ENCODE peak calls at places on chromosome 9, in five cellular contexts. O is GM23248; P is CD8-positive, alpha-beta T cell; B is heart left ventricle; E is suprapubic skin. X is an unnamed sample. For H3K4me1 and H3K36me3, the result is how much of the 10 kb centered on the place peaks cover.

GRCh38 chr9:13487071-13487470 is 207.6 kb upstream of the MPDZ start:
- DNase-seq in E (no peak), B (no peak), O (no peak), P (no peak), X (no peak)

GRCh38 chr9:80503692-80504400 is 932.1 kb downstream of the TLE4 start:
- DNase-seq in P (no peak), B (no peak), O (no peak), E (no peak), X (no peak)

GRCh38 chr9:9054354-9054992 is 1254.9 kb upstream of the DMAC1 start:
- DNase-seq in P (no peak), B (no peak), E (no peak), O (no peak), X (no peak)

GRCh38 chr9:116278326-116278725 is 124.7 kb downstream of the PAPPA start:
- DNase-seq in B (no peak), O (peak), E (no peak), P (no peak), X (no peak)

GRCh38 chr9:127166651-127167524 is 44.5 kb upstream of the ANGPTL2 start:
- DNase-seq in E (no peak), B (no peak), P (no peak), O (peak), X (no peak)

GRCh38 chr9:93220627-93221425 is 36.9 kb downstream of the WNK2 start:
- DNase-seq in O (no peak), B (peak), E (no peak), P (no peak), X (no peak)

GRCh38 chr9:72980600-72981265 is 27.9 kb upstream of the ALDH1A1 start:
- DNase-seq in P (no peak), B (no peak), E (no peak), O (no peak), X (no peak)

GRCh38 chr9:93207860-93208734 is 24.2 kb downstream of the WNK2 start:
- DNase-seq in E (no peak), P (no peak), O (peak), B (no peak), X (peak)

GRCh38 chr9:132056717-132057429 is 22.8 kb downstream of the MED27 start:
- DNase-seq in O (no peak), P (no peak), E (no peak), B (no peak), X (no peak)

GRCh38 chr9:106733828-106734227 is 129.1 kb upstream of the ZNF462 start:
- DNase-seq in E (no peak), B (no peak), P (no peak), O (no peak), X (no peak)

GRCh38 chr9:122168356-122168755 is 8.6 kb downstream of the MORN5 start:
- DNase-seq in B (no peak), P (no peak), E (peak), O (peak), X (no peak)

GRCh38 chr9:89442016-89442415 is 55.9 kb downstream of the SEMA4D start:
- DNase-seq in O (no peak), P (no peak), E (no peak), B (no peak), X (no peak)

GRCh38 chr9:129319076-129319937 is 141.2 kb upstream of the IER5L start:
- DNase-seq in E (peak), O (no peak), B (no peak), P (no peak), X (no peak)

GRCh38 chr9:129318121-129319075 is 140.3 kb upstream of the IER5L start:
- DNase-seq in E (peak), B (no peak), P (no peak), O (peak), X (no peak)

GRCh38 chr9:129317179-129318011 is 139.3 kb upstream of the IER5L start:
- DNase-seq in E (peak), P (no peak), O (peak), B (no peak), X (no peak)

GRCh38 chr9:129313331-129313955 is 135.4 kb upstream of the IER5L start:
- DNase-seq in P (no peak), O (no peak), B (no peak), E (peak), X (no peak)

DNA sequence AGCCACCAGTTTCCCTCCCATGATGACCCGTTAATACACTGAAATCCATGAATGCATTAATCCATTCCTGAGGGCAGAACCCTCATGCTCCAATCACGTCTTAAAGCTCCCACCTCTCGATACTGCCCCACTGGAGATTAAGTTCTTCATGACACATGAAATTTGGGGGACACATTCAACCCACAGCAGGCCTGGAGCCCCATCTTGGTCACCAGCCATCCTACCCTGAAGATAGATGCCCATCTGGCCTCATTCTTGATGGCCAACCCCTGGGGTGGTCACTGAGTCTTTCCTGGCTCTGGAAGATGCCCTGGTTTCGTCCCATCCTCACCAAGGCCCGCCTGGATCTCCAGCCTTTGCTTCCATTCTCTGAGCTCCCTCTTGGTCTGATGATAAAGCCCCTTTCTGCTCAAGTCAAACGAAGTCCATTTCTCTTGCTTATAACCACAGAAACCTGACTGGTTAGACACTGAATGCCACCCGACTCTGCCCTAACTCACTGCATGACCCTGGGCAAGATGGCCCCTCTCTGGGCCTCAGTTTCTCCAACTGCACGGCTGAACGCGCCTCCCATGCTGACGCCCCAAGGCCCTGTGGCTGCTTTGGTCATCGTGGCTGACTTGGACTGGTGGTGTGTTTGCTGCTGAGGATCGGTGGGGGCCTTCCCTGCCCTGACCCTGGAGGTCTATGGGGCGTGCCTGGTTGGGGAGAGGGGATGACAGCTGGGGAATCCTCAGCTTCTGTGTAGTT is 138.4 kb upstream of the IER5L start:
- DNase-seq in O (no peak), B (no peak), E (peak), P (no peak), X (no peak)
- H3K27ac ChIP-seq in O (peak), B (peak), E (peak), P (no peak), X (peak)

GRCh38 chr9:18767141-18767540 is 265.9 kb downstream of the SAXO1 start:
- DNase-seq in O (no peak), B (no peak), P (no peak), E (no peak), X (no peak)
- H3K4me1 ChIP-seq in O (under half), B (under half), P (under half), E (under half), X (under half)

DNA sequence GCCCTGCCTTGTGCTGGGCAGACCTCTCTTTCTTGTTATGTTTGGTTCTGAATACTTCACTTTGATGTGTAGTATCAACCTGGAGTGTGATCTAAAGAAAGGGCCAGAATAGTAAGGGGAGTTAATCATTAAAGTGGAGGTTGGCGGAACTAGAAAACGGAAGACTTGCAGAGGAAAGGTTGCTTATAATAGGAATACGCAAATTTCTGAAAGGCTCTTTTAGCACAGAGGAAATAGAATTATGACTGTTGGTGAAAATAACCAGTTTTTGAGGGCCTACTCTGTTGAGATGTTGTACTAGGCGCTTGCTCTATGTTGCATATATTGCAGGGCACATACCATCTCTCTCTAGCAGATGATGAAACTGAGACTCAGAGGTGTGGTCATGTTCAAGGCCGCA is 68.3 kb downstream of the MELK start:
- DNase-seq in P (no peak), B (no peak), E (no peak), O (no peak), X (no peak)
- H3K36me3 ChIP-seq in P (under half), B (under half), E (under half), O (under half), X (under half)

GRCh38 chr9:69190086-69190865 is 16.2 kb downstream of the TJP2 start:
- DNase-seq in O (no peak), B (no peak), E (no peak), P (no peak), X (no peak)
- H3K27ac ChIP-seq in O (no peak), B (no peak), E (no peak), P (no peak), X (peak)